ENCODE peak calls at places on chromosome 15, in five cellular contexts. A is ascending aorta, B is lower lobe of right lung, N is osteoblast, L is cardiac muscle cell. M is an unnamed sample. For H3K4me1, the result is how much of the 10 kb centered on the place peaks cover.

GRCh38 chr15:35624881-35625280 is 78.9 kb upstream of the DPH6 start:
- DNase-seq in B (peak), A (peak), N (peak), L (no peak), M (peak)

GRCh38 chr15:90845201-90845949 is 23.0 kb upstream of the FURIN start:
- DNase-seq in N (peak), B (no peak), L (no peak), A (no peak), M (no peak)

GRCh38 chr15:31163769-31164572 is 62.4 kb upstream of the TRPM1 start:
- DNase-seq in B (no peak), N (peak), A (no peak), L (no peak), M (no peak)

GRCh38 chr15:52144656-52145055 is 32.1 kb upstream of the BCL2L10 start:
- DNase-seq in B (no peak), L (no peak), A (no peak), N (peak), M (no peak)

GRCh38 chr15:72172796-72173195 is 24.8 kb downstream of the GRAMD2A start:
- DNase-seq in L (no peak), A (no peak), N (peak), B (no peak), M (no peak)

GRCh38 chr15:34753236-34753894 is 1.4 kb downstream of the GJD2 start:
- DNase-seq in L (peak), A (no peak), N (peak), B (no peak), M (no peak)

GRCh38 chr15:77032647-77033416 is 37.9 kb downstream of the PSTPIP1 start:
- DNase-seq in N (peak), L (no peak), B (peak), A (no peak), M (no peak)

GRCh38 chr15:100726426-100727190 is 124.2 kb downstream of the ASB7 start:
- DNase-seq in N (peak), A (no peak), B (no peak), L (no peak), M (no peak)

GRCh38 chr15:24039683-24040082 is 352.6 kb upstream of the NDN start:
- DNase-seq in A (no peak), N (no peak), L (no peak), B (no peak), M (no peak)

GRCh38 chr15:72911658-72912057 is 128.1 kb upstream of the ADPGK start:
- DNase-seq in N (no peak), B (no peak), A (no peak), L (no peak), M (no peak)

GRCh38 chr15:82843561-82843960 is 34.1 kb downstream of the WHAMM start:
- DNase-seq in N (no peak), L (no peak), A (no peak), B (no peak), M (no peak)

GRCh38 chr15:94582368-94582767 is 351.0 kb downstream of the MCTP2 start:
- DNase-seq in B (no peak), A (no peak), N (no peak), L (peak), M (peak)

DNA sequence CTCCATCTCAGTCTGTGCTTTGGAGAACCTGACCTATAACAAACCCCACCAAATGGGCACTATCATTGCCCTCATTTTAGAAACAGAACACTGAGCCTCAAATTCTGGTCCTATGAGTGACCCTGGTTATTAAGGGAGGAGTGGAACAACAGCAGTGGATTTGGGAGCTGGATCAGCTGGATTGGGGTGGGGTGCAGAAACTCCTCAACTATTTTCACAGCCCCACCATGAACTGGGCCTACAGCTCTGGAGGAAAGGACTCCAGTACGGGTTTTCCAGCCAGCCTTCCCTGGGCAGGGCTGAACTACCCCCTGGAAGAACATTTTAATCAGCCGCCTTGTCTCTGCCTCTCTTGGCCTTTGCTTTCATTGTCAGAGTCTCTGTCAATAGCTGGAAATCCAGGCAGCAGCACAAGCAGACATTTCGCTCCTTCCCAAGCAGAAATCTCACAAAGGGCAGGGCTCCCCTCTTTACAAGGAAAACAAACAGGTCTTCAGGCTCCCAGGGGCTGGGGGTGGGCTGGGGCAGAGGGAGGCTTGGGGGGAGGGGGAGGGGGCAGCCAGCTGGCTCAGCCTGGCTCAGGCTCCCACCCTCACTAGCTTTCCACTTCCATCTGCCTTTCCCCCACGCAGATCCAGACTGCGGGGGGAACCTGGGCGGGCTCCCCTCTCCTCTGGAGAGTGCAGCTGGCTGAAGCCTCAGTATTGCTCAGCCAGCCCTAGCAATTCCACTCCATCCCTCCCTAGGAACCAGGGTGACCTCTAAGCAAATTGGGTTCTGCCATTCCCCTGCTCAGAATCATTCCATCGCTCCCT is 13.7 kb upstream of the TLE3 start:
- DNase-seq in A (no peak), L (peak), B (no peak), N (peak), M (peak)
- H3K4me3 ChIP-seq in A (peak), L (peak), B (peak), N (no peak), M (peak)

DNA sequence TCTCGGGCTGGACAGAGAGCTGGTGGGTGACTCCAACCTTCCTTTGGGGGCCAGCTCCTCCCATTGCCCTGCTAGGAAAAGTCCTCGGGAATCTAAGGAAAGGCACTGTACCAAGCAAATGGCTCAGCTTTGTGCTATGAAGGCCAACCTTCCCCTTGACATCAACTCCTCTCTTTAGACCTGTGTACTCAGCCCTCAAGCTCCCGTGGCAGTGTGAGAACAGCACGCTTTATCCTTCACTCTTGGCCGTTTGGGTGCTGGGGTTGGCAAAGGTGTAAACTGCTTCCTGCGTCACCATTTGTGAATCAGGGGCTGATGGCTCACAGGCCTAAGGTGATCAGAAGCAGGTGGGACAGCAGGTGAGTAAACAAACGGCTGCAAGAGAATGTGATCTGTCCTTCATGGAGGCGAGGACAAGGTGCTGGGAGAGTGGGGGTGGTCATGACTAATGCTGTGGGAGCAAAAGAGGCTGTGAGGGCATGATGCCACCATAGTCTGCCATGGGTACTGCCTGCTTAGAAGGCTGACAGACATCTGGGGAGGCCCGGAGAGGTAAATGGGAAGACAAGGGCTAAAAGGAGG is 165.2 kb upstream of the TPM1 start:
- DNase-seq in N (no peak), L (no peak), B (no peak), A (no peak), M (no peak)
- H3K27ac ChIP-seq in N (no peak), L (no peak), B (no peak), A (no peak), M (no peak)

GRCh38 chr15:67118808-67119207 is 53.4 kb downstream of the SMAD3 start:
- DNase-seq in A (no peak), N (no peak), L (no peak), B (no peak), M (no peak)
- H3K4me1 ChIP-seq in A (under half), N (half or more), L (under half), B (half or more), M (under half)

GRCh38 chr15:74432271-74432967 is 1.3 kb downstream of the SEMA7A start:
- DNase-seq in A (no peak), B (no peak), N (no peak), L (no peak), M (no peak)
- H3K4me3 ChIP-seq in A (peak), B (peak), N (peak), L (peak), M (peak)

GRCh38 chr15:85563731-85564130 is 183.3 kb downstream of the AKAP13 start:
- DNase-seq in A (no peak), L (no peak), B (no peak), N (no peak), M (no peak)
- H3K27ac ChIP-seq in A (peak), L (peak), B (peak), N (no peak), M (peak)

DNA sequence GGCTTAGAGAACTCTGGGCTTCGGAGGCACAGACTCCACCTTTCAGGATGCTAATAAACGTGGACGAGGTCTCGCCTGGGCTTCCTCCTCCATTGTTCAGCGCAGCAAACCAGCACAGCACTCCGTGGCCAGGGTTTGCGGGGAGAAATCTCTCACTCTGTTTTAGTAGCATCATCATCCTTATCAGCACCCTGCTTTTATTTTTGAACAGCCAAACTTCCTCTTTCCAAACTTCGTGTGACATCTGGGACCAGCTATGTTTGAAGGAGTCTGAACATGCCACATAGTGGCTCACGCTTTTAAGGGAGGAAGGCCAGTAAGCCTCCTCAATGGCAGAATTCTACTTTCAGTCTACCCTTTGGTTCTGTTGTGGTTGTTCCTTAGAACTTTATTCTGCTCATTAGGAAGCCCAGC is 149.0 kb downstream of the PGPEP1L start:
- DNase-seq in B (no peak), L (no peak), N (no peak), A (no peak), M (no peak)
- H3K4me1 ChIP-seq in B (under half), L (under half), N (under half), A (under half), M (half or more)

GRCh38 chr15:41817327-41817726 is 10.6 kb upstream of the JMJD7 start:
- DNase-seq in A (no peak), B (no peak), N (no peak), L (no peak), M (no peak)
- H3K4me3 ChIP-seq in A (no peak), B (no peak), N (no peak), L (no peak), M (no peak)

DNA sequence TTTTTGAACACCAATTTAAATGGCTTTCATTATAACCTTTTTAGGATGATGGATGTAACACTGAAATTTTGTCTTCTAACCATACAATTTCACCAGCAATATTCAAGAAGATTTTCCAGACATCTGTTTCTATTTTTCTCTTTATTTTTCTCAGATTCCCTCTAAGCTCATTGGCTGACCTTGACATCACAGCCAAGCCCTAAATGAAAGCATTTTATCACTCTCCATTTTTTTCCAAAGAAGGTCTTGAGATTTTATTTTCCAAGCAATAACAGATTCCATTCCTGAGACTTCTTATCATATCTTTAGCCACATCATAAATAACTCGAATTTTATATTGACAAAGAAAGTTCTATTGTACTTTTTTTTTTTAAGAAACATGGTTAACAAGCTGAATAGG is 392.6 kb upstream of the THBS1 start:
- DNase-seq in L (no peak), B (no peak), A (no peak), N (peak), M (no peak)
- H3K27ac ChIP-seq in L (no peak), B (no peak), A (no peak), N (peak), M (no peak)

DNA sequence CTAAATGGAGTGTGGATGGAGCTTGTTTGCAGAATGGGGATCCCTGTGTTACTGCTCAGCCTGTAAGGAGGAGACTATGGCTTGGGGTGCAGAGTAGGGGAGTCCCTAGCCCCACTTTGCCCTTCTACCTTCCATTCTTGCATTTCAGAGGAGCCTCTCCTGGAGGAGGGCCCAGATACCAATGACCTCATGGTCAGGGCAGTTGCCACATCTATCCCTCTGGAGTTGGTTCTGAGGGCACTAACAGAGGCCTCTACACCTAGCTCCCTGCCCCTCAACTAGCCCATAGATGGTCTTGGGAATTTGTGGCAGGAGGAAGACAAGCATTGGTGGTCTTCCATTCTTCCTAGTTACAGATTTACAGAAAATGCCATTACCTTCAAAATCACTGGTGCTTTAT is 6.1 kb downstream of the SKOR1 start:
- DNase-seq in N (peak), A (no peak), B (no peak), L (no peak), M (no peak)
- H3K4me1 ChIP-seq in N (under half), A (under half), B (half or more), L (under half), M (under half)

GRCh38 chr15:64429448-64429847 is 30.9 kb upstream of the ZNF609 start:
- DNase-seq in N (no peak), A (no peak), L (no peak), B (no peak), M (no peak)

GRCh38 chr15:64426845-64427465 is 33.4 kb upstream of the ZNF609 start:
- DNase-seq in B (no peak), L (peak), A (no peak), N (no peak), M (peak)

DNA sequence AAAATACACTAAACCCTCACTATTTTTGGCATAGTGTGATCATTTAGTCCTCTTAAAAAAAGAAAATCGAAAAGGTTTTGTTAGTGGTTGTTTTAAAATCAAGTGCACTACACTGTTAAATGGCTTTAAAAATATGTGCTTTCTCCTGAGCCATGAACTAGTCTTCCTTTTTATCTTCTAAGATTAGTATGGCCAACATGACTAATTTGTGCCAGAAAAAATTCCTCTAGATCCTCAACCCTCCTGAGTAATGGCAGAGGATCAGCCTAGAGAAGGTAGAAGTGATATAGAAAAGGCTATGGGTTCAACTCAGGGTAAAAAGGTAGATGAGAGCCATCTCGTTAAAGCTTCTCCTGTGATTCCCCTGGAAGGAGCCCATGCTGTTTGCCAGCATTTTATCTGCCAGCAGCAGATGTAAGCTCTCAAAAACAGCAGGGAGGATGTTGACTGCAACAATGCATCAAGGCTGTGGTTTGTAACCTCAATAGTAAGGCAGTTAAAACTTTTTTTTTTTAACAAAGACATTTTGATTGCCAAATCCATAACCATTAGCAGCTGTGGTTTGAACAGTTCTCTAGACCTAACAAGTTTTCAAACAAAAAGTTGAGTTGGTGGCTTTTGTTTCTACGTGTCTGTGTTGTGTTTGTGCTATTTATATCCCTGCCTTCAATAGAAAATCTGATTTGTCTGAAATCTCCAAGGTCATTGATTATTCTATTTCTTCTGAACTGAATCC is 30.2 kb upstream of the ZNF609 start:
- DNase-seq in N (peak), B (no peak), A (no peak), L (peak), M (no peak)
- H3K4me3 ChIP-seq in N (no peak), B (no peak), A (no peak), L (no peak), M (no peak)